ENCODE peak calls at places on chromosome X, in four cellular contexts. N is HepG2, J is SK-N-SH, T is GM12878. M is an unnamed sample.

GRCh38 chrX:65859299-65859698 is 180.6 kb downstream of the VSIG4 start:
- DNase-seq in N (no peak), J (no peak), T (no peak), M (no peak)

GRCh38 chrX:75781618-75782017 is 3.4 kb downstream of the MAGEE2 start:
- DNase-seq in N (no peak), J (peak; percentile 34), T (no peak), M (no peak)

GRCh38 chrX:40104649-40105015 is 6.9 kb upstream of the BCOR start:
- DNase-seq in N (no peak), J (peak; percentile 60), T (no peak), M (no peak)

GRCh38 chrX:134024686-134025377 is 39.4 kb upstream of the GPC3 start:
- DNase-seq in N (no peak), J (no peak), T (no peak), M (no peak)

GRCh38 chrX:74277846-74278245 is 26.1 kb upstream of the ZCCHC13 start:
- DNase-seq in N (no peak), J (no peak), T (no peak), M (no peak)

GRCh38 chrX:12401252-12401651 is 263.0 kb downstream of the FRMPD4 start:
- DNase-seq in N (no peak), J (no peak), T (no peak), M (no peak)

GRCh38 chrX:11363069-11363594 is 69.9 kb downstream of the AMELX start:
- DNase-seq in N (no peak), J (no peak), T (peak; percentile 67), M (no peak)

GRCh38 chrX:75211976-75212375 is 55.9 kb upstream of the ABCB7 start:
- DNase-seq in N (no peak), J (no peak), T (no peak), M (no peak)

GRCh38 chrX:119654112-119654531 is 38.8 kb downstream of the SEPTIN6 start:
- DNase-seq in N (no peak), J (peak; percentile 12), T (no peak), M (no peak)

GRCh38 chrX:1224954-1225353 is 12.5 kb upstream of the CRLF2 start:
- DNase-seq in N (no peak), J (no peak), T (no peak), M (no peak)

GRCh38 chrX:153414838-153415552 is 3.7 kb downstream of the ZFP92 start:
- DNase-seq in N (no peak), J (no peak), T (no peak), M (no peak)

GRCh38 chrX:41381685-41382084 is 47.7 kb downstream of the DDX3X start:
- DNase-seq in N (peak; percentile 89), J (no peak), T (no peak), M (peak; percentile 53)

GRCh38 chrX:152824841-152825374 is 5.6 kb downstream of the CETN2 start:
- DNase-seq in N (no peak), J (no peak), T (no peak), M (no peak)

GRCh38 chrX:17459008-17459407 is 84.0 kb downstream of the NHS start:
- DNase-seq in N (no peak), J (no peak), T (no peak), M (no peak)

GRCh38 chrX:33128048-33128805 is 83.1 kb downstream of the DMD start:
- DNase-seq in N (no peak), J (no peak), T (no peak), M (no peak)

GRCh38 chrX:9515973-9516538 is 51.2 kb downstream of the TBL1X start:
- DNase-seq in N (no peak), J (no peak), T (no peak), M (no peak)

GRCh38 chrX:139224953-139225665 is 305.4 kb upstream of the F9 start:
- DNase-seq in N (no peak), J (no peak), T (no peak), M (no peak)
- TF ChIP-seq PBX3 in N (no peak), J (no peak), T (no peak), M (no peak)

DNA sequence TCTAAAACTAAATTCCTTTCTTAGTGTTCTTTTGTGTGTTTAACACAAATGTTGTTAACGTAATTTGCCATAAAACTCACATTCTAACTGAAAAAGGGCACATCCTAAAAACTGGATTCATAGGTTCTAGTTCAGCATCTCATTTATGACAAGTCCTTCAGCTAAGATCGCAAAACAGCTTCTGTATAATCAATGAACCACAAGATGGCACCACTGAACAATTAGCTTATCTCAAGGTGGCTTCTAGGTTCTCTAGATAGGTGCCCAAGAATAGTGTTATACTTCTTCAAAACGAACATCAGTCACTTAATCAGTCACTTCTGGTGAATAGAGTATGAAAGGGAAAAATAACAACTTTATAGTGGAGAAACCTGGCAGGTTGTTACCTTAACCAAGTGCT is 54.3 kb downstream of the NRK start:
- DNase-seq in N (peak; percentile 3), J (no peak), T (no peak), M (no peak)
- TF ChIP-seq CTCF in N (peak; percentile 56), J (peak; percentile 54), T (peak; percentile 40), M (peak; percentile 23)

GRCh38 chrX:107648332-107648731 is 20.0 kb downstream of the PRPS1 start:
- DNase-seq in N (no peak), J (no peak), T (no peak), M (no peak)
- TF ChIP-seq PBX3 in N (no peak), J (no peak), T (no peak), M (no peak)

DNA sequence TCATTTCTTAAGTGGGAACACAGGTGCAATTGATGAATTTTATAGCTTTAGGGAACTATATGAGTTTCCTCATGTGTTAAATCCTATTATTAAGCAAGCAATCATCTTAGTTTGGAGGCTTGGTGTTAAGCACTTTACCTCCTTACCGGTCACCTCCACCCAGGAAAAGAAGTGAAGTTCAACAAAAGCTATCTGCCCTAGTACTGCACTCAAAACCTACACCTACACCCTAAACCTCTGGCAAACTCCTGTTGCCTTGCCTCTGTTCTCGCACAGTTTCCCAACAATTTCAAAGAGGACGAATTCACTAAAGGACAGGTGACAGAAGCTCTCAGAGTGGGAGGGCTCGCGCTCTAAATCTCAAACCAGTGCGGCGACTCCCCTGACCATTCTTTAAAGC is 85.7 kb upstream of the TENT5D start:
- DNase-seq in N (no peak), J (no peak), T (no peak), M (no peak)
- TF ChIP-seq CTCF in N (no peak), J (no peak), T (no peak), M (no peak)

DNA sequence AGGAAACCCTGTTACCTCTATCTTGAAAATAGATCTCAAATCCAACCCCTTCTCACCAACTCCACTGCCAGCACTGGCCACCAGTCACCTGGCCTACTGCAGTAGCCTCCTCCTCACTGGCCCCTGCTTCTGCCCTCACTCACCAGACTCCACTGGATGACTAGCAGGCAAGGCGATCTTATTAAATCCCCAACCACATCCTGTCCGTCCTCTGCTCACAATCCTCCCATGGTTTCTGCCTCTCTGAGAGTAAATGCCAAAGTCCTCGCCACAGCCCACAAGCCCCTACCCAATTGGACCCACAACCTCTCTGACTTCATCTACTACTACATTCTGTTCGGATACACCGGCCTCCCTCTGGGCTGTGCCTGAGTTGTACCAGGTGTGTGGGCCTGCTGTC is 5.4 kb upstream of the PIM2 start:
- DNase-seq in N (no peak), J (no peak), T (no peak), M (no peak)
- TF ChIP-seq PBX3 in N (no peak), J (no peak), T (no peak), M (no peak)

GRCh38 chrX:27399146-27399456 is 64.0 kb downstream of the PPP4R3C start:
- DNase-seq in N (no peak), J (no peak), T (no peak), M (no peak)
- TF ChIP-seq CTCF in N (no peak), J (no peak), T (no peak), M (no peak)

GRCh38 chrX:110732274-110732673 is 63.3 kb downstream of the CHRDL1 start:
- DNase-seq in N (no peak), J (no peak), T (no peak), M (no peak)

GRCh38 chrX:110733166-110733565 is 62.5 kb downstream of the CHRDL1 start:
- DNase-seq in N (no peak), J (no peak), T (no peak), M (no peak)

GRCh38 chrX:110734894-110735541 is 60.6 kb downstream of the CHRDL1 start:
- DNase-seq in N (no peak), J (no peak), T (no peak), M (no peak)
- TF ChIP-seq PBX3 in N (no peak), J (no peak), T (no peak), M (no peak)

DNA sequence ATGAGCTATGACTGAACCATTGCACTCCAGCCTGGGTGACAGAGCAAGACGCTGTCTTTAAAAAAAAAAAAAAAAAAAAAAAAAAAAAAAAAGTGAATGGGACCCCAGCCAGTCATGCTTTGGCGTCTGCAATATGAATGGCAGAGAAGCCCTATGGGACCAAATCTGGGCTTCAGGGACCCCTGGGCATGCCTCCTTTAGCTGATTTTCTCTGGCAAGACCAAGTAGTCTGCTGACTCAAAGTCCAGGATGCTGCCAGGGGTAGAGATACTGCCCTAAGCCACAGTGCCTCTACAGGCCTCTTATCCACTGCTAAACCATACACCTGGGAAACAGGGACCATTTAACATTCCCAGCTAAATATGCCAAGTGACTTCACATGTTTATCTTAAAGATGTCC is 6.0 kb downstream of the RPS4X start:
- DNase-seq in N (no peak), J (no peak), T (no peak), M (no peak)
- TF ChIP-seq CTCF in N (no peak), J (peak; percentile 15), T (no peak), M (no peak)

DNA sequence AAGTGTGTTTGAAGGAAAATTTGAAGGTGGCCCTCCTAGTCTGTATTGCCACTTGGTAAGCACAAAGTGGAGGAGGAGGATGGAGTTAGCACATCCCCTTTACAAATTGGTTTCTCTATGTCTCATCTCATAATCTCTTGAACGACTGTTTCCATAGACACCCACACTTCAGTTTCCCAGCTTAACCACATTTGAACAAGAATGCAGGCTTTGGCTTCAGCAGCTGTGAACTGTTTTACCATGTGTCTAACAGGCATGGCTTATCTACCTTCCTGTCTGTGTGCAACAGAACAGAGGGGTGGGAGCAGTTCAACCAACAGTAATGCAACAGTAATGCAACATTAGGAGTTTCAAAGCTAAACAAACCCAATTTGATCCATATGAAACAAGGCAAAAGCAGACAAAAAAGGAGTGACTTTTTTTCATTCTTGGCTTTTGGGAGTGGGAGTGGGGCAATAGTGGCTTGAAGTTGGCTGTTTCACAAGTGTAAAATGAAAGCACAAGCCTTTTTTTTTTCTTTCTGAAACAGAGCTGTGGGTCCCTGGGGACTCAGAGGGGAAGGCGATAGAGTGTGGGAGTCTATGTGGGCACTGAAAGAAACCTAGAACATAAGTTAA is 108.0 kb downstream of the ITM2A start:
- DNase-seq in N (no peak), J (no peak), T (peak; percentile 99), M (no peak)
- TF ChIP-seq PBX3 in N (no peak), J (no peak), T (peak; percentile 41), M (no peak)